ENCODE peak calls at places on chromosomes 6 and 20, in ten cellular contexts. D, U, C, E, I, G, T, X, W and F are unnamed samples.

GRCh38 chr20:63854069-63854765 is 7.1 kb upstream of the ABHD16B start:
- DNase-seq in D (no peak), U (peak; percentile 23), C (no peak), E (no peak), I (peak; percentile 79), G (no peak), T (no peak), X (no peak), W (no peak), F (no peak)

GRCh38 chr6:26155066-26155925 is 68.1 kb downstream of the HFE start:
- DNase-seq in D (no peak), U (peak; percentile 65), C (peak; percentile 64), E (no peak), I (no peak), G (peak; percentile 50), T (no peak), X (no peak), W (no peak), F (no peak)

GRCh38 chr6:18307006-18307405 is 42.7 kb upstream of the DEK start:
- DNase-seq in D (no peak), U (no peak), C (no peak), E (no peak), I (no peak), G (peak; percentile 37), T (no peak), X (no peak), W (no peak), F (no peak)

GRCh38 chr6:36912583-36912982 is 26.8 kb downstream of the C6orf89 start:
- DNase-seq in D (peak; percentile 57), U (no peak), C (no peak), E (no peak), I (no peak), G (peak; percentile 88), T (no peak), X (no peak), W (peak; percentile 79), F (peak; percentile 91)

GRCh38 chr6:132199343-132199742 is 201.9 kb downstream of the MOXD1 start:
- DNase-seq in D (no peak), U (no peak), C (no peak), E (no peak), I (no peak), G (peak; percentile 89), T (no peak), X (no peak), W (no peak), F (peak; percentile 89)

GRCh38 chr6:20891161-20891560 is 356.9 kb downstream of the CDKAL1 start:
- DNase-seq in D (no peak), U (no peak), C (no peak), E (no peak), I (no peak), G (no peak), T (no peak), X (no peak), W (no peak), F (no peak)

GRCh38 chr6:147322299-147323162 is 118.3 kb downstream of the STXBP5 start:
- DNase-seq in D (no peak), U (no peak), C (no peak), E (no peak), I (no peak), G (no peak), T (no peak), X (no peak), W (no peak), F (peak; percentile 49)

GRCh38 chr20:8798505-8798904 is 270.4 kb upstream of the PLCB4 start:
- DNase-seq in D (no peak), U (no peak), C (no peak), E (no peak), I (no peak), G (peak; percentile 6), T (no peak), X (no peak), W (peak; percentile 18), F (peak; percentile 76)

GRCh38 chr20:8854566-8854965 is 214.3 kb upstream of the PLCB4 start:
- DNase-seq in D (no peak), U (peak; percentile 22), C (peak; percentile 43), E (no peak), I (no peak), G (peak; percentile 57), T (no peak), X (peak; percentile 31), W (no peak), F (peak; percentile 55)

GRCh38 chr20:4555188-4555893 is 166.4 kb upstream of the PRND start:
- DNase-seq in D (no peak), U (no peak), C (no peak), E (no peak), I (no peak), G (peak; percentile 73), T (no peak), X (no peak), W (no peak), F (peak; percentile 84)

GRCh38 chr20:9945406-9945805 is 89.4 kb upstream of the ANKEF1 start:
- DNase-seq in D (no peak), U (no peak), C (no peak), E (no peak), I (no peak), G (peak; percentile 60), T (no peak), X (no peak), W (no peak), F (peak; percentile 9)

DNA sequence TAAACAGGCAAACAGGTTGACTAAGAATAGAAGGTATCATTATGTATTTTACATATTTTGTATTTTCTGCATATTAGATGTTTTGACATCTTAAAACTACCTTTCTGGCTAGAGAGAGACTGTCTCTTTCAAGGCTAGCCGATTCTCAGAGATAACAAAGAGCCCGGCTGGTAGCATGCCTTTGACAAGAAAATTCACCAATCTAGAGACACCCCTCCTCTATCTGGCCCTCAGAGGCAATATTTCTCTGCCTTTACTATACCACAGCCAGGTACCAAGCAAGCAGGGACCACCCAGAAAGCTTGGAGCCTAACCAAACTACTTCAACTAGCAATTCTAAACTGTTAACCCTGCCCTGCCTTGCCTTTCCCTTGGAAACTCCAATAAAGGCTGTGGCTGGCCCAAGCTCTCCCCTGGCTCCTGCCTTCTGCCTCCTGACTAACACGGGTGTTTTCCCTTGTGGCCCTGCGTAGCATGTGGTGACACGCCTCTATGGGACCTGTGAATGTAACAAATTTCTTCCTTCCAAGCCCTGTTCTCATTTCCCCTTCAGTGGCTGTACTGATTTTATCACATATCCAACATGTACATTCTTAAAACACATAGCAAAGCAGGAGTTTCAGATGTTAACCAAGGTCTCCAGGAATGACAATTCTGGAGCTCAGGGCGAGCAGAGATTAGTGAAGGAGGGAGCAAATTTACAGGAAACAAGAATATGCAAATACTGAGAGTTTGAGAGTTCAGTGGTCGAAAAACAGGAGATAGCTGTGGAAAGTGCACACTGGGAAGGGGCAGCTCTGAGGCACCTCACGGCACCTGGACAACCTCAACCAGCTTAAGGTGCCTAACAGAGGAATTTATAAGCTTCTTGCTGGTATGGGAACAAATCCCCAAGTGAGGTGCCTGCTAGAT is 120.8 kb downstream of the BACH2 start:
- DNase-seq in D (no peak), U (no peak), C (no peak), E (no peak), I (no peak), G (no peak), T (no peak), X (no peak), W (no peak), F (no peak)
- TF ChIP-seq CTCF in D (no peak), U (no peak), C (no peak), E (no peak), I (no peak), G (no peak), T (no peak), X (no peak), W (no peak), F (no peak)

GRCh38 chr6:127554435-127555006 is 22.5 kb upstream of the C6orf58 start:
- DNase-seq in D (no peak), U (no peak), C (no peak), E (no peak), I (no peak), G (peak; percentile 34), T (peak; percentile 48), X (no peak), W (no peak), F (peak; percentile 45)
- TF ChIP-seq CTCF in D (no peak), U (no peak), C (peak; percentile 19), E (peak; percentile 22), I (no peak), G (peak; percentile 51), T (no peak), X (no peak), W (peak; percentile 44), F (peak; percentile 56)

GRCh38 chr6:81753709-81754678 is 1.5 kb upstream of the TENT5A start:
- DNase-seq in D (peak; percentile 91), U (peak; percentile 93), C (peak; percentile 93), E (peak; percentile 82), I (peak; percentile 98), G (peak; percentile 59), T (peak; percentile 81), X (peak; percentile 87), W (no peak), F (peak; percentile 68)

GRCh38 chr6:81750660-81751387 is 1.7 kb downstream of the TENT5A start:
- DNase-seq in D (no peak), U (no peak), C (no peak), E (no peak), I (no peak), G (no peak), T (no peak), X (no peak), W (no peak), F (no peak)

GRCh38 chr6:81751388-81752083 is 945 bp downstream of the TENT5A start:
- DNase-seq in D (peak; percentile 63), U (peak; percentile 61), C (peak; percentile 86), E (peak; percentile 48), I (peak; percentile 94), G (peak; percentile 45), T (peak; percentile 75), X (peak; percentile 66), W (no peak), F (no peak)

GRCh38 chr6:81752969-81753708 is 658 bp upstream of the TENT5A start:
- DNase-seq in D (peak; percentile 80), U (peak; percentile 91), C (peak; percentile 96), E (peak; percentile 92), I (peak; percentile 97), G (peak; percentile 94), T (peak; percentile 95), X (peak; percentile 92), W (peak; percentile 85), F (peak; percentile 87)

GRCh38 chr6:81752084-81752968 is at the start of gene TENT5A:
- DNase-seq in D (peak; percentile 88), U (peak; percentile 96), C (peak; percentile 96), E (peak; percentile 96), I (peak; percentile 97), G (peak; percentile 95), T (peak; percentile 94), X (peak; percentile 93), W (peak; percentile 86), F (peak; percentile 88)
- TF ChIP-seq CTCF in D (no peak), U (no peak), C (no peak), E (peak; percentile 18), I (peak; percentile 8), G (no peak), T (no peak), X (no peak), W (peak; percentile 10), F (no peak)

DNA sequence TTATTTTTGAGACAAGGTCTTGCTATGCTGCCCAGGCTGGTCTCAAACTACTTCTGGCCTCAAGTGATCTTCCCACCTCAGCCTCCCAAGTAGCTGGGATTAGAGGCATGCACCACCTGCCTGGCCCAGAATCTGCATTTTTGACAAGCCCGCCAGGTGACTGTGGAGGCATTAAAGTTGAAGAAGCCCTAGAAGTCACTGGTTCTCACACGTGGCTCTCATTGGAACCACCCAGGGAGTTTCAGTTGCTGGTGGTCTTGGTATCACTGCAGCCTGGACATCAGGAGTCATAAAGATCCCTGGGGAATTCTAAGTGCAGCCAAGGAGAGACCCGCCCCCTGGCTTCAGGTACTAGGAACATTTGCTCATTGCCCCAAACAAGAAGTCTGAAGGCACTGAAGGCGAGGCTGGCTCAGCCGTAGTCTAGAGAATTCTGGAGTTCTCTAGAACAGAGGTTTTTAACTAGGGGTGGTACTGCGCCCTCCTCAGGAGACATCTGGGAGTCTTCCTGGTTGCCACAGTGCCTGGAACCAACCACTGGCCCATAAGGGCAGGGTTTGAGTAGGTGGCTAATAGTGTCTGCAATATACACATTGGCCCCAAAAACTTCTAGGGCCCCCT is 182.8 kb downstream of the ZMYND8 start:
- DNase-seq in D (no peak), U (no peak), C (no peak), E (no peak), I (peak; percentile 52), G (no peak), T (no peak), X (no peak), W (no peak), F (no peak)
- TF ChIP-seq CTCF in D (no peak), U (no peak), C (no peak), E (peak; percentile 35), I (no peak), G (no peak), T (no peak), X (no peak), W (no peak), F (no peak)